ENCODE peak calls at places on chromosomes 12 and 14, in nine cellular contexts. One of them, this sample, is unnamed.

GRCh38 chr12:49198431-49199155 is 9.7 kb upstream of the TUBA1A start:
- DNase-seq in SJSA1: peak; percentile 77
- DNase-seq in GM23338: peak; percentile 63
- DNase-seq in cardiac muscle cell: no peak
- DNase-seq in neuronal stem cell: no peak
- DNase-seq in A549: no peak
- DNase-seq in spleen: no peak
- DNase-seq in adipocyte: peak; percentile 67
- DNase-seq in thoracic aorta: no peak
- DNase-seq in this sample: peak; percentile 97

GRCh38 chr12:100539209-100539608 is 34.3 kb upstream of the GAS2L3 start:
- DNase-seq in neuronal stem cell: peak; percentile 57
- DNase-seq in A549: no peak
- DNase-seq in adipocyte: peak; percentile 48
- DNase-seq in cardiac muscle cell: peak; percentile 79
- DNase-seq in thoracic aorta: no peak
- DNase-seq in SJSA1: no peak
- DNase-seq in spleen: no peak
- DNase-seq in GM23338: peak; percentile 78
- DNase-seq in this sample: peak; percentile 41

GRCh38 chr12:57623385-57623784 is 9.6 kb downstream of the B4GALNT1 start:
- DNase-seq in thoracic aorta: no peak
- DNase-seq in neuronal stem cell: no peak
- DNase-seq in SJSA1: peak; percentile 80
- DNase-seq in GM23338: no peak
- DNase-seq in adipocyte: no peak
- DNase-seq in cardiac muscle cell: no peak
- DNase-seq in spleen: no peak
- DNase-seq in A549: no peak
- DNase-seq in this sample: no peak

GRCh38 chr12:106854723-106855122 is 80.2 kb downstream of the RIC8B start:
- DNase-seq in spleen: no peak
- DNase-seq in neuronal stem cell: no peak
- DNase-seq in GM23338: no peak
- DNase-seq in cardiac muscle cell: no peak
- DNase-seq in adipocyte: no peak
- DNase-seq in SJSA1: no peak
- DNase-seq in A549: no peak
- DNase-seq in thoracic aorta: no peak
- DNase-seq in this sample: no peak

GRCh38 chr12:57888407-57889157 is 42.1 kb upstream of the CTDSP2 start:
- DNase-seq in cardiac muscle cell: no peak
- DNase-seq in neuronal stem cell: no peak
- DNase-seq in thoracic aorta: peak; percentile 57
- DNase-seq in spleen: no peak
- DNase-seq in A549: no peak
- DNase-seq in SJSA1: no peak
- DNase-seq in adipocyte: peak; percentile 67
- DNase-seq in GM23338: peak; percentile 76
- DNase-seq in this sample: peak; percentile 86

GRCh38 chr12:78562358-78563205 is 302.0 kb upstream of the SYT1 start:
- DNase-seq in adipocyte: peak; percentile 32
- DNase-seq in SJSA1: peak; percentile 18
- DNase-seq in spleen: no peak
- DNase-seq in neuronal stem cell: no peak
- DNase-seq in thoracic aorta: no peak
- DNase-seq in A549: no peak
- DNase-seq in GM23338: peak; percentile 61
- DNase-seq in cardiac muscle cell: no peak
- DNase-seq in this sample: no peak

GRCh38 chr12:95755236-95755865 is 35.2 kb downstream of the NTN4 start:
- DNase-seq in GM23338: no peak
- DNase-seq in spleen: no peak
- DNase-seq in adipocyte: no peak
- DNase-seq in A549: no peak
- DNase-seq in neuronal stem cell: no peak
- DNase-seq in thoracic aorta: no peak
- DNase-seq in SJSA1: no peak
- DNase-seq in cardiac muscle cell: peak; percentile 81
- DNase-seq in this sample: no peak

GRCh38 chr12:115201928-115202327 is 518.0 kb upstream of the TBX3 start:
- DNase-seq in thoracic aorta: no peak
- DNase-seq in neuronal stem cell: no peak
- DNase-seq in adipocyte: no peak
- DNase-seq in A549: no peak
- DNase-seq in cardiac muscle cell: no peak
- DNase-seq in spleen: no peak
- DNase-seq in SJSA1: no peak
- DNase-seq in GM23338: no peak
- DNase-seq in this sample: no peak

GRCh38 chr12:6372403-6373003 is 2.9 kb downstream of the SCNN1A start:
- DNase-seq in spleen: peak; percentile 62
- DNase-seq in cardiac muscle cell: no peak
- DNase-seq in GM23338: peak; percentile 29
- DNase-seq in adipocyte: peak; percentile 80
- DNase-seq in thoracic aorta: no peak
- DNase-seq in neuronal stem cell: no peak
- DNase-seq in A549: peak; percentile 81
- DNase-seq in SJSA1: peak; percentile 93
- DNase-seq in this sample: peak; percentile 90

GRCh38 chr14:49969961-49970360 is 77.1 kb downstream of the ARF6 start:
- DNase-seq in SJSA1: no peak
- DNase-seq in adipocyte: no peak
- DNase-seq in GM23338: no peak
- DNase-seq in spleen: no peak
- DNase-seq in neuronal stem cell: no peak
- DNase-seq in cardiac muscle cell: no peak
- DNase-seq in A549: no peak
- DNase-seq in thoracic aorta: no peak
- DNase-seq in this sample: no peak

GRCh38 chr14:49972840-49973239 is 80.0 kb downstream of the ARF6 start:
- DNase-seq in adipocyte: peak; percentile 85
- DNase-seq in thoracic aorta: no peak
- DNase-seq in cardiac muscle cell: no peak
- DNase-seq in SJSA1: peak; percentile 84
- DNase-seq in A549: peak; percentile 72
- DNase-seq in spleen: no peak
- DNase-seq in GM23338: no peak
- DNase-seq in neuronal stem cell: no peak
- DNase-seq in this sample: peak; percentile 89

GRCh38 chr14:49971156-49972141 is 78.6 kb downstream of the ARF6 start:
- DNase-seq in GM23338: no peak
- DNase-seq in cardiac muscle cell: no peak
- DNase-seq in spleen: no peak
- DNase-seq in adipocyte: peak; percentile 73
- DNase-seq in thoracic aorta: no peak
- DNase-seq in SJSA1: no peak
- DNase-seq in A549: no peak
- DNase-seq in neuronal stem cell: no peak
- DNase-seq in this sample: peak; percentile 84

GRCh38 chr14:49970474-49971147 is 77.7 kb downstream of the ARF6 start:
- DNase-seq in SJSA1: no peak
- DNase-seq in cardiac muscle cell: peak; percentile 28
- DNase-seq in A549: no peak
- DNase-seq in spleen: no peak
- DNase-seq in thoracic aorta: no peak
- DNase-seq in adipocyte: peak; percentile 78
- DNase-seq in neuronal stem cell: no peak
- DNase-seq in GM23338: no peak
- DNase-seq in this sample: peak; percentile 65

DNA sequence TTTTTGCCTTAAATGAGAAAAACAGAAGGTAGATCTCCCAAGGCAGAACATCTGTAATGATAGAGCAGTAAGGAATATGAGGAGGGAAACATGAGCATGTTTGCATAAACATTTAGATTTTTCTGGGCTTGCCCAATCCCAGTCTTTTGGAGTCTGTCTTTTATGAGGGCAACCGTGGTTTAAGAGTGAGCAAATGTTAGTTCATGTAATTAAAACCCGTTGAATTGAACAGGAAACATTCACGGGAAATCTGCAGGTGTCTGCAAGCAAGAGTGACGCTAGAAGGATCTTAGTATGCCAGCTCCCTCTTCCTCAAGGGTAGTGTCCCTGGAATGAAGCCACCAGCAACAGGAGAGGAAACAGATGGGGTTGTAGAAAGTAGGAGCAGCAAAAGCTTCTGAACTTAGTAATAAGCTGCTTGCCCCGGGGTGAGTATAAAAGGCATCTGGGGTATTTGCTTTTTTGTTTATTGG is 79.4 kb downstream of the ARF6 start:
- DNase-seq in adipocyte: peak; percentile 77
- DNase-seq in A549: no peak
- DNase-seq in GM23338: no peak
- DNase-seq in spleen: no peak
- DNase-seq in SJSA1: no peak
- DNase-seq in cardiac muscle cell: no peak
- DNase-seq in thoracic aorta: no peak
- DNase-seq in neuronal stem cell: no peak
- DNase-seq in this sample: peak; percentile 73
- H3K4me1 ChIP-seq in adipocyte: peaks cover 64% of the 10 kb centered on the region
- H3K4me1 ChIP-seq in A549: peaks cover 74% of the 10 kb centered on the region
- H3K4me1 ChIP-seq in GM23338: peaks cover 6% of the 10 kb centered on the region
- H3K4me1 ChIP-seq in spleen: peaks cover 44% of the 10 kb centered on the region
- H3K4me1 ChIP-seq in SJSA1: peaks cover 80% of the 10 kb centered on the region
- H3K4me1 ChIP-seq in cardiac muscle cell: peaks cover 24% of the 10 kb centered on the region
- H3K4me1 ChIP-seq in thoracic aorta: peaks cover 45% of the 10 kb centered on the region
- H3K4me1 ChIP-seq in neuronal stem cell: peaks cover 2% of the 10 kb centered on the region
- H3K4me1 ChIP-seq in this sample: peaks cover 38% of the 10 kb centered on the region

GRCh38 chr12:117034249-117034648 is 65.0 kb downstream of the TESC start:
- DNase-seq in adipocyte: no peak
- DNase-seq in thoracic aorta: no peak
- DNase-seq in neuronal stem cell: no peak
- DNase-seq in cardiac muscle cell: no peak
- DNase-seq in spleen: peak; percentile 41
- DNase-seq in GM23338: no peak
- DNase-seq in SJSA1: no peak
- DNase-seq in A549: no peak
- DNase-seq in this sample: no peak

GRCh38 chr12:117036046-117036445 is 63.2 kb downstream of the TESC start:
- DNase-seq in neuronal stem cell: no peak
- DNase-seq in cardiac muscle cell: no peak
- DNase-seq in thoracic aorta: no peak
- DNase-seq in A549: no peak
- DNase-seq in adipocyte: no peak
- DNase-seq in spleen: peak; percentile 55
- DNase-seq in SJSA1: no peak
- DNase-seq in GM23338: no peak
- DNase-seq in this sample: no peak

GRCh38 chr12:117034691-117035090 is 64.5 kb downstream of the TESC start:
- DNase-seq in GM23338: no peak
- DNase-seq in spleen: peak; percentile 46
- DNase-seq in adipocyte: no peak
- DNase-seq in SJSA1: no peak
- DNase-seq in thoracic aorta: no peak
- DNase-seq in neuronal stem cell: no peak
- DNase-seq in A549: no peak
- DNase-seq in cardiac muscle cell: no peak
- DNase-seq in this sample: no peak

GRCh38 chr12:117036547-117036946 is 62.7 kb downstream of the TESC start:
- DNase-seq in cardiac muscle cell: no peak
- DNase-seq in thoracic aorta: no peak
- DNase-seq in GM23338: no peak
- DNase-seq in neuronal stem cell: no peak
- DNase-seq in A549: no peak
- DNase-seq in spleen: peak; percentile 41
- DNase-seq in adipocyte: no peak
- DNase-seq in SJSA1: no peak
- DNase-seq in this sample: no peak

GRCh38 chr12:117035287-117035686 is 63.9 kb downstream of the TESC start:
- DNase-seq in GM23338: peak; percentile 50
- DNase-seq in thoracic aorta: no peak
- DNase-seq in spleen: peak; percentile 34
- DNase-seq in neuronal stem cell: no peak
- DNase-seq in SJSA1: no peak
- DNase-seq in A549: no peak
- DNase-seq in adipocyte: no peak
- DNase-seq in cardiac muscle cell: no peak
- DNase-seq in this sample: no peak
- H3K4me1 ChIP-seq in GM23338: no peaks in the 10 kb centered on the region
- H3K4me1 ChIP-seq in thoracic aorta: no peaks in the 10 kb centered on the region
- H3K4me1 ChIP-seq in spleen: no peaks in the 10 kb centered on the region
- H3K4me1 ChIP-seq in neuronal stem cell: peaks cover 9% of the 10 kb centered on the region
- H3K4me1 ChIP-seq in SJSA1: no peaks in the 10 kb centered on the region
- H3K4me1 ChIP-seq in A549: no peaks in the 10 kb centered on the region
- H3K4me1 ChIP-seq in adipocyte: peaks cover 13% of the 10 kb centered on the region
- H3K4me1 ChIP-seq in cardiac muscle cell: peaks cover 42% of the 10 kb centered on the region
- H3K4me1 ChIP-seq in this sample: no peaks in the 10 kb centered on the region

GRCh38 chr14:45253070-45253753 is at the start of gene MIS18BP1:
- DNase-seq in GM23338: peak; percentile 98
- DNase-seq in A549: peak; percentile 86
- DNase-seq in SJSA1: peak; percentile 92
- DNase-seq in spleen: peak; percentile 99
- DNase-seq in cardiac muscle cell: peak; percentile 95
- DNase-seq in neuronal stem cell: peak; percentile 90
- DNase-seq in adipocyte: peak; percentile 98
- DNase-seq in thoracic aorta: peak; percentile 80
- DNase-seq in this sample: peak; percentile 97

GRCh38 chr14:45251912-45252311 is 1.1 kb downstream of the MIS18BP1 start:
- DNase-seq in neuronal stem cell: no peak
- DNase-seq in adipocyte: peak; percentile 52
- DNase-seq in cardiac muscle cell: no peak
- DNase-seq in SJSA1: no peak
- DNase-seq in thoracic aorta: no peak
- DNase-seq in A549: no peak
- DNase-seq in spleen: no peak
- DNase-seq in GM23338: no peak
- DNase-seq in this sample: peak; percentile 13

GRCh38 chr14:45252356-45253069 is 489 bp downstream of the MIS18BP1 start:
- DNase-seq in neuronal stem cell: no peak
- DNase-seq in thoracic aorta: no peak
- DNase-seq in adipocyte: peak; percentile 46
- DNase-seq in GM23338: peak; percentile 30
- DNase-seq in cardiac muscle cell: no peak
- DNase-seq in spleen: peak; percentile 76
- DNase-seq in A549: no peak
- DNase-seq in SJSA1: no peak
- DNase-seq in this sample: no peak

GRCh38 chr14:45254771-45255170 is 1.8 kb upstream of the MIS18BP1 start:
- DNase-seq in cardiac muscle cell: no peak
- DNase-seq in GM23338: no peak
- DNase-seq in spleen: no peak
- DNase-seq in thoracic aorta: no peak
- DNase-seq in SJSA1: no peak
- DNase-seq in neuronal stem cell: no peak
- DNase-seq in adipocyte: no peak
- DNase-seq in A549: no peak
- DNase-seq in this sample: no peak

GRCh38 chr14:45253754-45254300 is 825 bp upstream of the MIS18BP1 start:
- DNase-seq in adipocyte: no peak
- DNase-seq in thoracic aorta: no peak
- DNase-seq in A549: peak; percentile 33
- DNase-seq in SJSA1: no peak
- DNase-seq in cardiac muscle cell: no peak
- DNase-seq in spleen: peak; percentile 85
- DNase-seq in GM23338: peak; percentile 17
- DNase-seq in neuronal stem cell: no peak
- DNase-seq in this sample: no peak
- H3K4me1 ChIP-seq in adipocyte: peaks cover 35% of the 10 kb centered on the region
- H3K4me1 ChIP-seq in thoracic aorta: peaks cover 5% of the 10 kb centered on the region
- H3K4me1 ChIP-seq in A549: peaks cover 22% of the 10 kb centered on the region
- H3K4me1 ChIP-seq in SJSA1: peaks cover 28% of the 10 kb centered on the region
- H3K4me1 ChIP-seq in cardiac muscle cell: peaks cover 9% of the 10 kb centered on the region
- H3K4me1 ChIP-seq in spleen: peaks cover 28% of the 10 kb centered on the region
- H3K4me1 ChIP-seq in GM23338: peaks cover 4% of the 10 kb centered on the region
- H3K4me1 ChIP-seq in neuronal stem cell: no peaks in the 10 kb centered on the region
- H3K4me1 ChIP-seq in this sample: no peaks in the 10 kb centered on the region

GRCh38 chr14:34833545-34834523 is 41.3 kb downstream of the BAZ1A start:
- DNase-seq in A549: no peak
- DNase-seq in neuronal stem cell: no peak
- DNase-seq in spleen: no peak
- DNase-seq in adipocyte: peak; percentile 34
- DNase-seq in SJSA1: no peak
- DNase-seq in thoracic aorta: no peak
- DNase-seq in cardiac muscle cell: no peak
- DNase-seq in GM23338: no peak
- DNase-seq in this sample: no peak
- H3K4me1 ChIP-seq in A549: peaks cover 18% of the 10 kb centered on the region
- H3K4me1 ChIP-seq in neuronal stem cell: no peaks in the 10 kb centered on the region
- H3K4me1 ChIP-seq in spleen: peaks cover 6% of the 10 kb centered on the region
- H3K4me1 ChIP-seq in adipocyte: peaks cover 29% of the 10 kb centered on the region
- H3K4me1 ChIP-seq in SJSA1: no peaks in the 10 kb centered on the region
- H3K4me1 ChIP-seq in thoracic aorta: peaks cover 3% of the 10 kb centered on the region
- H3K4me1 ChIP-seq in cardiac muscle cell: no peaks in the 10 kb centered on the region
- H3K4me1 ChIP-seq in GM23338: peaks cover 8% of the 10 kb centered on the region
- H3K4me1 ChIP-seq in this sample: no peaks in the 10 kb centered on the region